ENCODE peak calls at places on chromosome 20, in seven cellular contexts. D, C, K, N, X, Y and U are unnamed samples.

GRCh38 chr20:6708010-6708409 is 59.5 kb upstream of the BMP2 start:
- DNase-seq in D (peak), C (peak), K (peak), N (no peak), X (no peak), Y (no peak), U (no peak)

GRCh38 chr20:50980851-50981713 is 22.5 kb downstream of the MOCS3 start:
- DNase-seq in D (peak), C (peak), K (peak), N (peak), X (peak), Y (peak), U (peak)

GRCh38 chr20:50020283-50020682 is 37.5 kb downstream of the SNAI1 start:
- DNase-seq in D (peak), C (no peak), K (peak), N (no peak), X (no peak), Y (peak), U (no peak)

GRCh38 chr20:35318502-35319157 is 26.4 kb upstream of the FAM83C start:
- DNase-seq in D (peak), C (peak), K (peak), N (no peak), X (no peak), Y (peak), U (no peak)

GRCh38 chr20:12882832-12883506 is 125.8 kb upstream of the SPTLC3 start:
- DNase-seq in D (peak), C (no peak), K (peak), N (no peak), X (no peak), Y (no peak), U (no peak)

GRCh38 chr20:2357114-2357513 is 23.6 kb upstream of the TGM6 start:
- DNase-seq in D (no peak), C (no peak), K (no peak), N (no peak), X (no peak), Y (no peak), U (no peak)

GRCh38 chr20:19265646-19266374 is 53.4 kb downstream of the SLC24A3 start:
- DNase-seq in D (no peak), C (peak), K (no peak), N (peak), X (peak), Y (no peak), U (no peak)

GRCh38 chr20:51366155-51366886 is 176.2 kb downstream of the NFATC2 start:
- DNase-seq in D (peak), C (peak), K (peak), N (no peak), X (no peak), Y (no peak), U (no peak)

GRCh38 chr20:36606171-36607116 is 865 bp downstream of the RAB5IF start:
- DNase-seq in D (peak), C (peak), K (peak), N (no peak), X (no peak), Y (peak), U (no peak)

GRCh38 chr20:51178153-51178552 is 155.2 kb upstream of the KCNG1 start:
- DNase-seq in D (no peak), C (no peak), K (no peak), N (no peak), X (no peak), Y (no peak), U (no peak)

GRCh38 chr20:48679011-48679410 is 148.8 kb downstream of the PREX1 start:
- DNase-seq in D (no peak), C (no peak), K (no peak), N (no peak), X (no peak), Y (no peak), U (no peak)

GRCh38 chr20:33843854-33844253 is 32.7 kb downstream of the CHMP4B start:
- DNase-seq in D (no peak), C (no peak), K (no peak), N (no peak), X (no peak), Y (no peak), U (no peak)

GRCh38 chr20:38970302-38970701 is 8.2 kb downstream of the DHX35 start:
- DNase-seq in D (peak), C (no peak), K (peak), N (no peak), X (no peak), Y (peak), U (no peak)

GRCh38 chr20:33568378-33569289 is 78.7 kb downstream of the CBFA2T2 start:
- DNase-seq in D (no peak), C (peak), K (no peak), N (peak), X (peak), Y (no peak), U (peak)

GRCh38 chr20:44584103-44584690 is 1.8 kb downstream of the PKIG start:
- DNase-seq in D (no peak), C (no peak), K (no peak), N (no peak), X (no peak), Y (no peak), U (no peak)

GRCh38 chr20:44583179-44583578 is 800 bp downstream of the PKIG start:
- DNase-seq in D (peak), C (no peak), K (peak), N (no peak), X (no peak), Y (no peak), U (no peak)

GRCh38 chr20:44586289-44586911 is 4.0 kb downstream of the PKIG start:
- DNase-seq in D (no peak), C (no peak), K (no peak), N (no peak), X (no peak), Y (no peak), U (no peak)

GRCh38 chr20:44586986-44587980 is 4.9 kb downstream of the PKIG start:
- DNase-seq in D (peak), C (no peak), K (peak), N (no peak), X (no peak), Y (peak), U (no peak)

DNA sequence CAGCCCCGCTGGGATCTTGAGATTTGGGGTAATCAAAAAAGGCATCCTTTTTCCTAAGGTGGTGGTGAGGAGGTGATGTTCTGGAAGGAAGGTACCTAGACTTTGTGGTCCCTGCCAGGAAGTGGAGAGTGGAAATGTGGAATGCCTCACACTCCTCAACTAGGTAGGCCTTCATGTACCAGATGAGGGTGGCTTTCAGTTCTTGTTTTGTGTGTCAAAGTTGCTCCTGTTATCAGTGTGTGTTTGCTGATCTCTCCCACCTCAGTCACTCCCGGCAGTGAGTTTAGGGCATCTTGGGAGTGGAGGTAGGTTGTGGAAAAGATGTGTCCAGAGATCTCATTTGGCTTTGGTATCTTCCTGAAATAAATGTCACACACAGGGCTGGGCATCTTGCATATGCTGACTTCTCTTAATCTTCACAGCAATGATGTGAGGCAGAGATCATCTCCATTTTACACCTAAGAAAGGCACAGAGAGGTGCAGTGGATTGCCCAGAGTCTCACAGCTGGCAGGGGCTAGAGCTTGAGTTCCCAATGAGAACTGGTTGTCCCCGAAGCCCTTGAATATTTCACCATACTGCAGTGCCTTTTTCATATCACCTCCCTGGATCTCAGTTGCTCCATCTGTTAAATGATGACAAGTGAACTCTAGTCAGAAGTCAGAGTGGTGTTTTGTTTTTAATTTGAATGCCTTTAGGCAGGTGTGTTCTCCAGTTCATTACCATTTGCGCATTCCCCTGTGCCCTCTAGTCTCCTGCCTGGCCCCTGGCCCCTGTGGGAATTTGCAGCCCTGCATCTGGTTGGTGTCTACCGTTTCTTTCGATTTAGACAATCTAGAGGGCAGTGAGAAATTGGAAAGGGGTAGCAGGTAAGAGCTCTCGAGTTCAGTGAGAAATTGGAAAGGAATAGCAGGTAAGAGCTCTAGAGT is 2.9 kb downstream of the PKIG start:
- DNase-seq in D (no peak), C (no peak), K (no peak), N (no peak), X (no peak), Y (peak), U (no peak)
- H2BK120ac ChIP-seq in D (peak), C (no peak), K (no peak), N (no peak), X (no peak), Y (no peak), U (no peak)

DNA sequence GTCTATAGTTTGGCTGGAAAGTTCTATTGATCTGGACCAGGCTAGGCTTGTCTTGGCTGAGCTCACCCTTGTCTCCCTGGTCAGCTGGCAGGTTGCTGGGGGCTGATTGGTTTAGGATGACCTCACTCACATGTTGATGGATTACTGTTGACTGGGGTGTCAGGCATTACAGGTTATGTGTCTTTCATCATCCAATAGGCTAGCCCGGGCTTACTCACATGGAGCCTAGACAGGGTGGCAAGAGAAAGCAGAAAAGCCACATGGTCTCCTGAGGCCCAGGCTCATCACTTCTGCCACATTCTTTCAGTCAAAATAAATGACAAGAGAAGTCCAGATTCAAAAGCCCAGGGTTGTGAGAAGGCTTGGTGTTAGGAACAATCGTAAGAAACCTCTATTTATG is 103.5 kb downstream of the BFSP1 start:
- DNase-seq in D (no peak), C (no peak), K (no peak), N (no peak), X (no peak), Y (no peak), U (no peak)
- H2BK120ac ChIP-seq in D (no peak), C (no peak), K (no peak), N (no peak), X (no peak), Y (no peak), U (no peak)

GRCh38 chr20:10709916-10710315 is 36.1 kb upstream of the JAG1 start:
- DNase-seq in D (no peak), C (no peak), K (no peak), N (no peak), X (no peak), Y (no peak), U (no peak)
- H2BK120ac ChIP-seq in D (no peak), C (no peak), K (no peak), N (no peak), X (no peak), Y (no peak), U (no peak)

GRCh38 chr20:58452667-58453255 is 62.4 kb downstream of the APCDD1L start:
- DNase-seq in D (no peak), C (peak), K (no peak), N (no peak), X (no peak), Y (no peak), U (no peak)
- H2BK120ac ChIP-seq in D (no peak), C (no peak), K (no peak), N (no peak), X (no peak), Y (no peak), U (no peak)